ENCODE peak calls at places on chromosome 5, in nine cellular contexts. N is HCT116, D is GM23338, K is H1, U is stomach, O is spleen, L is sigmoid colon, F is HL-60, Z is SK-N-SH. V is an unnamed sample.

GRCh38 chr5:95891499-95891898 is 69.0 kb upstream of the GLRX start:
- DNase-seq in N (no peak), D (no peak), K (no peak), U (no peak), O (no peak), L (no peak), F (no peak), Z (no peak), V (no peak)

GRCh38 chr5:114729986-114730385 is 368.1 kb downstream of the KCNN2 start:
- DNase-seq in N (no peak), D (no peak), K (no peak), U (no peak), O (no peak), L (no peak), F (no peak), Z (no peak), V (no peak)

GRCh38 chr5:158519433-158520025 is 580.2 kb downstream of the EBF1 start:
- DNase-seq in N (no peak), D (no peak), K (no peak), U (no peak), O (no peak), L (no peak), F (no peak), Z (no peak), V (no peak)

GRCh38 chr5:4994994-4995393 is 145.1 kb upstream of the ADAMTS16 start:
- DNase-seq in N (no peak), D (no peak), K (no peak), U (no peak), O (no peak), L (no peak), F (no peak), Z (no peak), V (no peak)

GRCh38 chr5:108653201-108653600 is 94.5 kb upstream of the FER start:
- DNase-seq in N (no peak), D (no peak), K (no peak), U (no peak), O (no peak), L (no peak), F (no peak), Z (no peak), V (no peak)

GRCh38 chr5:16957305-16958165 is 21.4 kb upstream of the MYO10 start:
- DNase-seq in N (no peak), D (no peak), K (no peak), U (no peak), O (no peak), L (no peak), F (no peak), Z (no peak), V (no peak)

GRCh38 chr5:6328173-6328572 is 50.2 kb downstream of the MED10 start:
- DNase-seq in N (no peak), D (peak; percentile 91), K (peak; percentile 27), U (no peak), O (no peak), L (no peak), F (no peak), Z (no peak), V (no peak)

GRCh38 chr5:16574789-16575785 is 41.7 kb downstream of the RETREG1 start:
- DNase-seq in N (no peak), D (peak; percentile 49), K (peak; percentile 38), U (no peak), O (no peak), L (no peak), F (no peak), Z (no peak), V (no peak)

GRCh38 chr5:87277279-87277835 is 9.7 kb downstream of the RASA1 start:
- DNase-seq in N (no peak), D (no peak), K (no peak), U (no peak), O (no peak), L (no peak), F (no peak), Z (no peak), V (no peak)

GRCh38 chr5:40165789-40166728 is 513.7 kb upstream of the PTGER4 start:
- DNase-seq in N (no peak), D (peak; percentile 24), K (no peak), U (no peak), O (no peak), L (no peak), F (no peak), Z (no peak), V (no peak)

GRCh38 chr5:170751631-170752030 is 31.9 kb upstream of the GABRP start:
- DNase-seq in N (no peak), D (no peak), K (no peak), U (no peak), O (no peak), L (no peak), F (no peak), Z (peak; percentile 69), V (peak; percentile 69)

GRCh38 chr5:159156426-159156835 is 52.9 kb downstream of the RNF145 start:
- DNase-seq in N (no peak), D (no peak), K (no peak), U (no peak), O (no peak), L (no peak), F (no peak), Z (no peak), V (no peak)

GRCh38 chr5:71865202-71865601 is 146.1 kb downstream of the CARTPT start:
- DNase-seq in N (no peak), D (no peak), K (no peak), U (no peak), O (no peak), L (no peak), F (no peak), Z (no peak), V (no peak)

GRCh38 chr5:151020304-151021031 is at the start of gene GPX3:
- DNase-seq in N (no peak), D (peak; percentile 94), K (peak; percentile 49), U (peak; percentile 89), O (peak; percentile 93), L (peak; percentile 98), F (no peak), Z (peak; percentile 92), V (peak; percentile 97)

GRCh38 chr5:178324481-178325310 is 92.1 kb upstream of the PHYKPL start:
- DNase-seq in N (no peak), D (no peak), K (no peak), U (no peak), O (peak; percentile 81), L (peak; percentile 57), F (no peak), Z (no peak), V (no peak)

GRCh38 chr5:73448072-73448432 is 525 bp downstream of the FOXD1 start:
- DNase-seq in N (no peak), D (peak; percentile 51), K (no peak), U (no peak), O (peak; percentile 78), L (no peak), F (no peak), Z (peak; percentile 57), V (no peak)

GRCh38 chr5:3025392-3025791 is 273.9 kb upstream of the IRX2 start:
- DNase-seq in N (no peak), D (no peak), K (no peak), U (no peak), O (no peak), L (no peak), F (no peak), Z (no peak), V (peak; percentile 20)

GRCh38 chr5:151670953-151671636 is 15.6 kb downstream of the SPARC start:
- DNase-seq in N (no peak), D (no peak), K (no peak), U (no peak), O (no peak), L (no peak), F (no peak), Z (no peak), V (no peak)

GRCh38 chr5:89981871-89982773 is 427.4 kb downstream of the CETN3 start:
- DNase-seq in N (no peak), D (no peak), K (no peak), U (no peak), O (no peak), L (no peak), F (no peak), Z (peak; percentile 4), V (no peak)

GRCh38 chr5:120062515-120062917 is 401.6 kb upstream of the PRR16 start:
- DNase-seq in N (no peak), D (peak; percentile 4), K (no peak), U (no peak), O (no peak), L (no peak), F (no peak), Z (no peak), V (no peak)
- TF ChIP-seq POLR2AphosphoS5 in N (no peak), D (no peak), K (no peak), U (no peak), O (no peak), L (no peak), F (no peak), Z (no peak), V (no peak)

GRCh38 chr5:149961186-149961685 is 678 bp downstream of the SLC26A2 start:
- DNase-seq in N (no peak), D (no peak), K (no peak), U (no peak), O (no peak), L (no peak), F (no peak), Z (no peak), V (no peak)
- TF ChIP-seq POLR2AphosphoS5 in N (no peak), D (no peak), K (no peak), U (no peak), O (no peak), L (no peak), F (no peak), Z (no peak), V (no peak)

GRCh38 chr5:172765766-172766286 is 5.2 kb downstream of the DUSP1 start:
- DNase-seq in N (no peak), D (no peak), K (no peak), U (no peak), O (no peak), L (peak; percentile 87), F (no peak), Z (no peak), V (no peak)

GRCh38 chr5:172766287-172767104 is 4.5 kb downstream of the DUSP1 start:
- DNase-seq in N (no peak), D (no peak), K (no peak), U (peak; percentile 87), O (no peak), L (peak; percentile 96), F (no peak), Z (no peak), V (peak; percentile 94)

GRCh38 chr5:172763120-172763464 is 7.9 kb downstream of the DUSP1 start:
- DNase-seq in N (no peak), D (no peak), K (no peak), U (no peak), O (peak; percentile 74), L (no peak), F (no peak), Z (no peak), V (no peak)

GRCh38 chr5:172762214-172763119 is 8.5 kb downstream of the DUSP1 start:
- DNase-seq in N (no peak), D (no peak), K (no peak), U (no peak), O (peak; percentile 78), L (no peak), F (no peak), Z (no peak), V (peak; percentile 67)

GRCh38 chr5:172764861-172765765 is 5.9 kb downstream of the DUSP1 start:
- DNase-seq in N (peak; percentile 98), D (peak; percentile 99), K (peak; percentile 82), U (peak; percentile 96), O (peak; percentile 98), L (peak; percentile 98), F (peak; percentile 78), Z (peak; percentile 93), V (peak; percentile 99)
- TF ChIP-seq POLR2AphosphoS5 in N (peak; percentile 74), D (peak; percentile 37), K (peak; percentile 75), U (peak; percentile 55), O (peak; percentile 89), L (peak; percentile 58), F (no peak), Z (peak; percentile 44), V (peak; percentile 62)

GRCh38 chr5:102911973-102912372 is 156.9 kb downstream of the PAM start:
- DNase-seq in N (peak; percentile 61), D (no peak), K (no peak), U (no peak), O (no peak), L (no peak), F (no peak), Z (no peak), V (no peak)
- TF ChIP-seq POLR2AphosphoS5 in N (peak; percentile 38), D (no peak), K (no peak), U (no peak), O (no peak), L (no peak), F (no peak), Z (peak; percentile 57), V (no peak)